ENCODE peak calls at places on chromosomes 16 and 17, in ten cellular contexts. G is H9, F is RWPE1, R is neural crest cell, X is AG10803, Z is stomach, P is PC-3, J is WTC11, M is tibial nerve, N is cardiac fibroblast. S is an unnamed sample.
A peak's percentile ranks its signal among the peaks of the same experiment; 100 is the strongest.

GRCh38 chr17:82406131-82406671 is 11.9 kb upstream of the HEXD start:
- DNase-seq in G (no peak), F (no peak), R (no peak), X (no peak), Z (no peak), P (no peak), J (no peak), M (no peak), N (no peak), S (no peak)

GRCh38 chr16:6709736-6710135 is 622.9 kb upstream of the RBFOX1 start:
- DNase-seq in G (no peak), F (no peak), R (no peak), X (no peak), Z (no peak), P (no peak), J (no peak), M (no peak), N (no peak), S (no peak)

GRCh38 chr16:71781741-71782140 is 26.9 kb downstream of the AP1G1 start:
- DNase-seq in G (no peak), F (peak; percentile 9), R (no peak), X (peak; percentile 26), Z (no peak), P (peak; percentile 64), J (no peak), M (no peak), N (no peak), S (no peak)

GRCh38 chr17:69761011-69761410 is 314.0 kb upstream of the KCNJ16 start:
- DNase-seq in G (no peak), F (no peak), R (no peak), X (peak; percentile 69), Z (no peak), P (no peak), J (no peak), M (no peak), N (no peak), S (no peak)

GRCh38 chr16:84898447-84898846 is 78.7 kb downstream of the CRISPLD2 start:
- DNase-seq in G (no peak), F (peak; percentile 70), R (no peak), X (no peak), Z (no peak), P (peak; percentile 56), J (no peak), M (no peak), N (no peak), S (no peak)

GRCh38 chr17:40113110-40113960 is 8.4 kb upstream of the MSL1 start:
- DNase-seq in G (peak; percentile 96), F (peak; percentile 89), R (peak; percentile 87), X (peak; percentile 95), Z (peak; percentile 95), P (peak; percentile 94), J (peak; percentile 92), M (peak; percentile 90), N (peak; percentile 97), S (peak; percentile 87)

GRCh38 chr17:17208013-17208412 is 1.9 kb upstream of the PLD6 start:
- DNase-seq in G (no peak), F (no peak), R (no peak), X (no peak), Z (no peak), P (no peak), J (no peak), M (no peak), N (no peak), S (no peak)

GRCh38 chr17:78883090-78883532 is 19.9 kb downstream of the CEP295NL start:
- DNase-seq in G (no peak), F (no peak), R (no peak), X (peak; percentile 95), Z (peak; percentile 69), P (peak; percentile 94), J (no peak), M (peak; percentile 70), N (peak; percentile 81), S (peak; percentile 87)

GRCh38 chr16:66127459-66128362 is 238.8 kb upstream of the CDH5 start:
- DNase-seq in G (peak; percentile 48), F (no peak), R (peak; percentile 6), X (no peak), Z (no peak), P (peak; percentile 23), J (peak; percentile 33), M (no peak), N (peak; percentile 77), S (no peak)

GRCh38 chr17:63954402-63955063 is 18.2 kb downstream of the SCN4A start:
- DNase-seq in G (no peak), F (no peak), R (no peak), X (no peak), Z (no peak), P (no peak), J (no peak), M (no peak), N (no peak), S (no peak)

DNA sequence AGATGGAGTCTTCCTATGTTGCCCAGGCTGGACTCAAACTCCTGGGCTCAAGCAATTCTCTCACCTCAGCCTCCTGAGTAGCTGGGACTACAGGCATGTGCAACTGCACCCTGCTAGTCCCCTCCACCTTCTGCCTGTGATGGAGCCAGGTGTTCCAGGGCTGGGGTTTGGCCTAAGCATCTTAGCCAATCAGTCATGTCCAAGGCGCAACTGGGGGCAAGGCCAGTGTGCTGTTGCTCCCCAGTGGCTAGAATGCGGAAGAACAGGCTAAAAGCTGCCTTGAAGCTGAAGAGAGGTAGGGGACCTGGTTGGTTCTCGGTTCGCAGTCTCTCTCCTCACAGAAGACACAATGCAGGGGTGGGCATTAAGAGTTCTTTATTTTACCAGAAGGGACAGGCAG is 18.6 kb downstream of the FLOT2 start:
- DNase-seq in G (peak; percentile 94), F (peak; percentile 75), R (no peak), X (peak; percentile 32), Z (peak; percentile 35), P (peak; percentile 52), J (peak; percentile 80), M (no peak), N (peak; percentile 61), S (no peak)
- TF ChIP-seq CTCF in G (peak; percentile 79), F (no peak), R (peak; percentile 57), X (peak; percentile 46), Z (peak; percentile 14), P (peak; percentile 55), J (peak; percentile 31), M (peak; percentile 13), N (peak; percentile 51), S (peak; percentile 36)

GRCh38 chr16:31213877-31214704 is at the start of gene TRIM72:
- DNase-seq in G (no peak), F (no peak), R (no peak), X (no peak), Z (no peak), P (no peak), J (no peak), M (no peak), N (no peak), S (no peak)

GRCh38 chr16:31214705-31215286 is 877 bp downstream of the TRIM72 start:
- DNase-seq in G (peak; percentile 45), F (no peak), R (no peak), X (no peak), Z (no peak), P (no peak), J (peak; percentile 53), M (no peak), N (no peak), S (no peak)

GRCh38 chr16:31215287-31216115 is 1.4 kb downstream of the PYDC1 start:
- DNase-seq in G (peak; percentile 92), F (peak; percentile 87), R (no peak), X (peak; percentile 33), Z (peak; percentile 64), P (peak; percentile 57), J (peak; percentile 89), M (no peak), N (peak; percentile 65), S (no peak)

GRCh38 chr16:31216552-31217530 is at the start of gene PYDC1:
- DNase-seq in G (peak; percentile 78), F (no peak), R (no peak), X (no peak), Z (no peak), P (no peak), J (peak; percentile 61), M (no peak), N (no peak), S (no peak)

DNA sequence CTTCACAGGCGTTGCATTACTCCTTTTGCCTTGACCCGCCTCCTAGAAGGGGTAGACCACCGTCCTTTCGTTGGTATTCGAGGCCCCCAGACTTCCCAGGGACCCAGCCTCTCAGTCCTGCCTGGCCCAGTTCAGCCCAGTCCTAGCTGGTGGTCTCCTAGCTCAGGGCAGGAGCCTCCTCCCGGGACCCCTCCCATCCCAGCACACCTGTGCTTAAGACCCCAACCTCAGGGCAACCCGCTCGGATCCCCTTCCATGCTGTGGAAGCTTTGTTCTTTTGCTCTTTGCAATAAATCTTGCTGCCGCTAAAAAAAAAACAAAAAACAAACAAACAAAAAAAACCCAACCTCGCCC is 842 bp downstream of the PYDC1 start:
- DNase-seq in G (no peak), F (no peak), R (no peak), X (no peak), Z (no peak), P (no peak), J (no peak), M (no peak), N (no peak), S (no peak)
- TF ChIP-seq CTCF in G (no peak), F (no peak), R (no peak), X (no peak), Z (no peak), P (no peak), J (no peak), M (no peak), N (no peak), S (no peak)

DNA sequence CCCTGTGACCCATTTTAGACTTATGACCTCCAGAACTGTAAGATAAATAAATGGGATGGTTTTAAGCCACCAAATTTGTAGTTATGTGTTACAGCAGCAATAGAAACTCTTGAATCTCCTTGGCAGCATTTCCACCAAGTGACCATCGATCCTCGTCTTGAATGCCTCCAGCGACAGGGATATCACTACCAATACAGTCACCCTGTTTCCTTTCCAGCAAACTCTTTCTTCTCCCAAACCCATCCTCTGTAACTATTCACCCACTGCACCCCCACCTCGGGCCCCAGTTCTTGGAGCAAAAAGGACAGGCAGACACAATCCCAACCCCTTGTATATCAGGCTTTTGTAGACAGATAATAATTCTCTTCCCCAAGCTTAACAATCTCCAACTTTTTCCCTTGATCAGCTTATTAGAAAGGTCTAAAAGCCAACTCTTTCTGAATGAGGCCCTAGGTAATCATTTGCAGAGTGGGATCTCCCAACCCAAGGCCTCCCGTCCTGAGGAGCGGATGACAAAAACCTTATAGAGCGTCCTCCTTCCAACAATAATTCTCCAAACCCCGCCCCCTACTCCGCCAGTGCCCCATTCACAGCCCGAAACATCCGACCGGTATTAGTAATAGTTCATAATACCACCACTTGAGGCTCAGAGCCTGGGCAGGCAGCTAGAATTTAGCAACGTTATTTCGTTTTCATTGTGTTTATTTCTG is 14.7 kb upstream of the PLLP start:
- DNase-seq in G (no peak), F (peak; percentile 80), R (peak; percentile 47), X (no peak), Z (peak; percentile 40), P (peak; percentile 73), J (peak; percentile 50), M (no peak), N (no peak), S (no peak)
- TF ChIP-seq CTCF in G (no peak), F (peak; percentile 25), R (no peak), X (no peak), Z (no peak), P (no peak), J (no peak), M (no peak), N (no peak), S (no peak)

DNA sequence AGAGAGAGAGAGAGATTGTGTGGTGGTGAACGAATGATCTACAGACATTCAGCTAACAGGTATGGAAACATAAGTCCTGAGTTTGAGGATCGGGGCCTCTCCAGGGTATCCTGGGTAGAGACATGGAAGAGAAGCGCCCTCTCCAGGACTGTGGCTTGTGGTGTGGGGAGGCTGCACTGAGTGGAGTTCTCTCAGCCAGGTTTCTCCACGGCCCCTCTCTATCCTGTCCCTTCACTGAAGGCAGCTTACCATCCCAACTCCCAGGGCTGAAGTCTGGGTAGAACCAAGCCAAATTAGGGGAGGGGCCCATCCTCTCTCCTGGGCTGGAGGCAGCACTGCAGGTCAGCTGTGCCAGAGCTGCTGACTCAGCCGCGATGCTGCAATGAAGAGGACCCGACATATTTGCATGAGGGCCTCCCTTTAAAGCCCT is 6.2 kb downstream of the C1QL1 start:
- DNase-seq in G (peak; percentile 80), F (no peak), R (no peak), X (no peak), Z (no peak), P (peak; percentile 29), J (peak; percentile 54), M (no peak), N (peak; percentile 41), S (no peak)
- TF ChIP-seq CTCF in G (peak; percentile 48), F (no peak), R (no peak), X (no peak), Z (no peak), P (peak; percentile 40), J (no peak), M (no peak), N (no peak), S (no peak)

S was measured in AG09319.